ENCODE peak calls at places on chromosome 17, in ten cellular contexts. One of them, this sample, is unnamed.

GRCh38 chr17:68768804-68769203 is 167.6 kb upstream of the FAM20A start:
- DNase-seq in ovary: no peak
- DNase-seq in K562: no peak
- DNase-seq in tibial nerve: no peak
- DNase-seq in stomach: no peak
- DNase-seq in H1: no peak
- DNase-seq in transverse colon: no peak
- DNase-seq in HepG2: no peak
- DNase-seq in A549: no peak
- DNase-seq in esophagus muscularis mucosa: no peak
- DNase-seq in this sample: no peak

GRCh38 chr17:77372444-77373297 is 231.9 kb downstream of the SEC14L1 start:
- DNase-seq in ovary: peak
- DNase-seq in K562: peak
- DNase-seq in tibial nerve: peak
- DNase-seq in stomach: peak
- DNase-seq in H1: peak
- DNase-seq in transverse colon: peak
- DNase-seq in HepG2: peak
- DNase-seq in A549: no peak
- DNase-seq in esophagus muscularis mucosa: no peak
- DNase-seq in this sample: peak

GRCh38 chr17:17685775-17686291 is 4.6 kb downstream of the RAI1 start:
- DNase-seq in ovary: no peak
- DNase-seq in K562: no peak
- DNase-seq in tibial nerve: no peak
- DNase-seq in stomach: peak
- DNase-seq in H1: no peak
- DNase-seq in transverse colon: peak
- DNase-seq in HepG2: no peak
- DNase-seq in A549: peak
- DNase-seq in esophagus muscularis mucosa: no peak
- DNase-seq in this sample: peak

GRCh38 chr17:38663125-38663751 is 11.5 kb downstream of the EPOP start:
- DNase-seq in ovary: no peak
- DNase-seq in K562: peak
- DNase-seq in tibial nerve: no peak
- DNase-seq in stomach: peak
- DNase-seq in H1: peak
- DNase-seq in transverse colon: peak
- DNase-seq in HepG2: peak
- DNase-seq in A549: peak
- DNase-seq in esophagus muscularis mucosa: no peak
- DNase-seq in this sample: peak

GRCh38 chr17:72119963-72120877 is 600 bp upstream of the SOX9 start:
- DNase-seq in ovary: no peak
- DNase-seq in K562: no peak
- DNase-seq in tibial nerve: peak
- DNase-seq in stomach: peak
- DNase-seq in H1: peak
- DNase-seq in transverse colon: peak
- DNase-seq in HepG2: peak
- DNase-seq in A549: peak
- DNase-seq in esophagus muscularis mucosa: no peak
- DNase-seq in this sample: peak

GRCh38 chr17:49520386-49521087 is 25.4 kb downstream of the NGFR start:
- DNase-seq in ovary: no peak
- DNase-seq in K562: no peak
- DNase-seq in tibial nerve: peak
- DNase-seq in stomach: no peak
- DNase-seq in H1: peak
- DNase-seq in transverse colon: no peak
- DNase-seq in HepG2: no peak
- DNase-seq in A549: no peak
- DNase-seq in esophagus muscularis mucosa: no peak
- DNase-seq in this sample: no peak

GRCh38 chr17:3546997-3547396 is 10.6 kb downstream of the TRPV3 start:
- DNase-seq in ovary: no peak
- DNase-seq in K562: no peak
- DNase-seq in tibial nerve: no peak
- DNase-seq in stomach: no peak
- DNase-seq in H1: no peak
- DNase-seq in transverse colon: no peak
- DNase-seq in HepG2: no peak
- DNase-seq in A549: no peak
- DNase-seq in esophagus muscularis mucosa: no peak
- DNase-seq in this sample: no peak

GRCh38 chr17:17525956-17526355 is 29.8 kb upstream of the RASD1 start:
- DNase-seq in ovary: no peak
- DNase-seq in K562: no peak
- DNase-seq in tibial nerve: no peak
- DNase-seq in stomach: peak
- DNase-seq in H1: no peak
- DNase-seq in transverse colon: no peak
- DNase-seq in HepG2: no peak
- DNase-seq in A549: no peak
- DNase-seq in esophagus muscularis mucosa: no peak
- DNase-seq in this sample: no peak

GRCh38 chr17:15348030-15348429 is 6.6 kb upstream of the TEKT3 start:
- DNase-seq in ovary: no peak
- DNase-seq in K562: no peak
- DNase-seq in tibial nerve: peak
- DNase-seq in stomach: no peak
- DNase-seq in H1: no peak
- DNase-seq in transverse colon: peak
- DNase-seq in HepG2: no peak
- DNase-seq in A549: no peak
- DNase-seq in esophagus muscularis mucosa: no peak
- DNase-seq in this sample: no peak

GRCh38 chr17:76232342-76232741 is 8.0 kb downstream of the RNF157 start:
- DNase-seq in ovary: no peak
- DNase-seq in K562: no peak
- DNase-seq in tibial nerve: no peak
- DNase-seq in stomach: no peak
- DNase-seq in H1: no peak
- DNase-seq in transverse colon: no peak
- DNase-seq in HepG2: no peak
- DNase-seq in A549: no peak
- DNase-seq in esophagus muscularis mucosa: no peak
- DNase-seq in this sample: no peak

GRCh38 chr17:34764716-34765115 is 185.3 kb downstream of the TMEM132E start:
- DNase-seq in ovary: no peak
- DNase-seq in K562: no peak
- DNase-seq in tibial nerve: no peak
- DNase-seq in stomach: no peak
- DNase-seq in H1: no peak
- DNase-seq in transverse colon: no peak
- DNase-seq in HepG2: no peak
- DNase-seq in A549: no peak
- DNase-seq in esophagus muscularis mucosa: no peak
- DNase-seq in this sample: no peak

GRCh38 chr17:34762078-34762477 is 182.7 kb downstream of the TMEM132E start:
- DNase-seq in ovary: no peak
- DNase-seq in K562: no peak
- DNase-seq in tibial nerve: no peak
- DNase-seq in stomach: no peak
- DNase-seq in H1: no peak
- DNase-seq in transverse colon: no peak
- DNase-seq in HepG2: no peak
- DNase-seq in A549: no peak
- DNase-seq in esophagus muscularis mucosa: no peak
- DNase-seq in this sample: no peak

GRCh38 chr17:34761646-34762045 is 182.3 kb downstream of the TMEM132E start:
- DNase-seq in ovary: no peak
- DNase-seq in K562: no peak
- DNase-seq in tibial nerve: no peak
- DNase-seq in stomach: no peak
- DNase-seq in H1: no peak
- DNase-seq in transverse colon: no peak
- DNase-seq in HepG2: no peak
- DNase-seq in A549: no peak
- DNase-seq in esophagus muscularis mucosa: no peak
- DNase-seq in this sample: no peak

GRCh38 chr17:34765291-34765690 is 185.9 kb downstream of the TMEM132E start:
- DNase-seq in ovary: no peak
- DNase-seq in K562: no peak
- DNase-seq in tibial nerve: no peak
- DNase-seq in stomach: no peak
- DNase-seq in H1: no peak
- DNase-seq in transverse colon: no peak
- DNase-seq in HepG2: no peak
- DNase-seq in A549: no peak
- DNase-seq in esophagus muscularis mucosa: no peak
- DNase-seq in this sample: no peak

GRCh38 chr17:34763727-34764665 is 184.6 kb downstream of the TMEM132E start:
- DNase-seq in ovary: no peak
- DNase-seq in K562: no peak
- DNase-seq in tibial nerve: no peak
- DNase-seq in stomach: no peak
- DNase-seq in H1: no peak
- DNase-seq in transverse colon: no peak
- DNase-seq in HepG2: no peak
- DNase-seq in A549: no peak
- DNase-seq in esophagus muscularis mucosa: no peak
- DNase-seq in this sample: no peak
- TF ChIP-seq EP300 in ovary: no peak
- TF ChIP-seq EP300 in K562: no peak
- TF ChIP-seq EP300 in tibial nerve: no peak
- TF ChIP-seq EP300 in stomach: no peak
- TF ChIP-seq EP300 in H1: no peak
- TF ChIP-seq EP300 in transverse colon: no peak
- TF ChIP-seq EP300 in HepG2: no peak
- TF ChIP-seq EP300 in A549: no peak
- TF ChIP-seq EP300 in esophagus muscularis mucosa: no peak
- TF ChIP-seq EP300 in this sample: no peak

DNA sequence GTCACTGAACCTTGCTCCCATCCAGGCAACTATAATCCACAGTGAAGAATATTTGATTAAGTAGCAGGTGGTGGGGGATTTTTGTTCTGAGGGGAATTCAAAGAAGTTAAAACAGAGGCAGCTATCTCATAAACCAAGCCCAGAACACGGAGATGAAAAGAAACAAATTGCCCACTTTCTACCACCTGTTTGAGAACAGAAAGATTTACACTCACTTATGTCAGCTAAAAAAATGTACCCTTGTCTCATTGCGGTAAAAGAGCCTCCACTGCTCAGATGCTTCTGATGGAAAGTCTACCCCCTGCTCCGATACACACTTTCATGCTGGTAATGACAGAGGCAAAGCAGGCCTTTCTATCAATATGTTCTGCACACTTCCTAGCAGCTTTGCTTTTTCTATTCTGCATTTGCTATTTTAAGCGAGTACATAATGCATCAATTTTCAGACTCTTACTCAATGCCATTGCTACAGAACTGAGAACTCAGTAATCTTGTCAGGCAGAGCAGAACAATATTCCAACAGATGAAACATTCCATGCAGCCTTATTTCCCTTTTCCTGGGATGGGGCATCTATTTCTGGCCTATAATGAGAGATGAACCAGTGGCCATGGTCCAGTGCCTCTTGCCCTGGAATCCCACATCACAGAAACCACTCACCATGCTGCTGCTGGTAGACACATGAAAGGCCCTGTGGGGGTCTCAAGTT is 29.0 kb downstream of the CDK5R1 start:
- DNase-seq in ovary: no peak
- DNase-seq in K562: no peak
- DNase-seq in tibial nerve: no peak
- DNase-seq in stomach: no peak
- DNase-seq in H1: no peak
- DNase-seq in transverse colon: no peak
- DNase-seq in HepG2: no peak
- DNase-seq in A549: no peak
- DNase-seq in esophagus muscularis mucosa: no peak
- DNase-seq in this sample: no peak
- TF ChIP-seq EP300 in ovary: no peak
- TF ChIP-seq EP300 in K562: no peak
- TF ChIP-seq EP300 in tibial nerve: no peak
- TF ChIP-seq EP300 in stomach: no peak
- TF ChIP-seq EP300 in H1: no peak
- TF ChIP-seq EP300 in transverse colon: no peak
- TF ChIP-seq EP300 in HepG2: no peak
- TF ChIP-seq EP300 in A549: no peak
- TF ChIP-seq EP300 in esophagus muscularis mucosa: no peak
- TF ChIP-seq EP300 in this sample: no peak

GRCh38 chr17:82803185-82803584 is 36.6 kb downstream of the ZNF750 start:
- DNase-seq in ovary: no peak
- DNase-seq in K562: no peak
- DNase-seq in tibial nerve: no peak
- DNase-seq in stomach: no peak
- DNase-seq in H1: no peak
- DNase-seq in transverse colon: no peak
- DNase-seq in HepG2: no peak
- DNase-seq in A549: no peak
- DNase-seq in esophagus muscularis mucosa: no peak
- DNase-seq in this sample: no peak
- TF ChIP-seq EP300 in ovary: no peak
- TF ChIP-seq EP300 in K562: no peak
- TF ChIP-seq EP300 in tibial nerve: no peak
- TF ChIP-seq EP300 in stomach: no peak
- TF ChIP-seq EP300 in H1: no peak
- TF ChIP-seq EP300 in transverse colon: no peak
- TF ChIP-seq EP300 in HepG2: no peak
- TF ChIP-seq EP300 in A549: no peak
- TF ChIP-seq EP300 in esophagus muscularis mucosa: no peak
- TF ChIP-seq EP300 in this sample: no peak

GRCh38 chr17:40828454-40829039 is 6.1 kb upstream of the KRT10 start:
- DNase-seq in ovary: no peak
- DNase-seq in K562: no peak
- DNase-seq in tibial nerve: no peak
- DNase-seq in stomach: no peak
- DNase-seq in H1: no peak
- DNase-seq in transverse colon: no peak
- DNase-seq in HepG2: no peak
- DNase-seq in A549: no peak
- DNase-seq in esophagus muscularis mucosa: no peak
- DNase-seq in this sample: no peak

GRCh38 chr17:40824015-40824832 is 1.8 kb upstream of the KRT10 start:
- DNase-seq in ovary: no peak
- DNase-seq in K562: no peak
- DNase-seq in tibial nerve: no peak
- DNase-seq in stomach: no peak
- DNase-seq in H1: no peak
- DNase-seq in transverse colon: no peak
- DNase-seq in HepG2: no peak
- DNase-seq in A549: no peak
- DNase-seq in esophagus muscularis mucosa: no peak
- DNase-seq in this sample: no peak

GRCh38 chr17:40827746-40828453 is 5.5 kb upstream of the KRT10 start:
- DNase-seq in ovary: no peak
- DNase-seq in K562: peak
- DNase-seq in tibial nerve: peak
- DNase-seq in stomach: no peak
- DNase-seq in H1: no peak
- DNase-seq in transverse colon: no peak
- DNase-seq in HepG2: no peak
- DNase-seq in A549: no peak
- DNase-seq in esophagus muscularis mucosa: no peak
- DNase-seq in this sample: no peak

GRCh38 chr17:40822132-40822812 is at the start of gene KRT10:
- DNase-seq in ovary: no peak
- DNase-seq in K562: peak
- DNase-seq in tibial nerve: no peak
- DNase-seq in stomach: no peak
- DNase-seq in H1: no peak
- DNase-seq in transverse colon: no peak
- DNase-seq in HepG2: no peak
- DNase-seq in A549: no peak
- DNase-seq in esophagus muscularis mucosa: no peak
- DNase-seq in this sample: no peak

GRCh38 chr17:40825596-40825995 is 3.2 kb upstream of the KRT10 start:
- DNase-seq in ovary: no peak
- DNase-seq in K562: no peak
- DNase-seq in tibial nerve: no peak
- DNase-seq in stomach: no peak
- DNase-seq in H1: no peak
- DNase-seq in transverse colon: no peak
- DNase-seq in HepG2: no peak
- DNase-seq in A549: no peak
- DNase-seq in esophagus muscularis mucosa: no peak
- DNase-seq in this sample: no peak
- TF ChIP-seq EP300 in ovary: no peak
- TF ChIP-seq EP300 in K562: no peak
- TF ChIP-seq EP300 in tibial nerve: no peak
- TF ChIP-seq EP300 in stomach: no peak
- TF ChIP-seq EP300 in H1: no peak
- TF ChIP-seq EP300 in transverse colon: no peak
- TF ChIP-seq EP300 in HepG2: no peak
- TF ChIP-seq EP300 in A549: no peak
- TF ChIP-seq EP300 in esophagus muscularis mucosa: no peak
- TF ChIP-seq EP300 in this sample: no peak

This sample was measured in upper lobe of left lung.